ENCODE peak calls at places on chromosomes 13 and 19, in ten cellular contexts. C is H1; G is heart right ventricle; X is CD8-positive, alpha-beta memory T cell; F is GM23338; A is GM23248; N is OCI-LY7; T is A549; M is tibial artery; U is body of pancreas. V is an unnamed sample. For H3K4me1, the result is how much of the 10 kb centered on the place peaks cover.

GRCh38 chr13:43360911-43361605 is 337.7 kb downstream of the DNAJC15 start:
- DNase-seq in G (no peak), X (no peak), A (no peak), U (no peak), C (no peak), F (no peak), T (no peak), M (no peak), N (no peak), V (no peak)

GRCh38 chr19:18128044-18128443 is 24.9 kb upstream of the PIK3R2 start:
- DNase-seq in X (no peak), A (peak), G (no peak), M (no peak), U (no peak), N (no peak), C (no peak), F (no peak), T (no peak), V (no peak)

GRCh38 chr19:5751709-5752108 is 31.3 kb downstream of the CATSPERD start:
- DNase-seq in N (no peak), X (no peak), C (no peak), M (no peak), F (no peak), T (no peak), A (no peak), G (no peak), U (no peak), V (no peak)

GRCh38 chr19:860481-861098 is 1.1 kb downstream of the CFD start:
- DNase-seq in F (peak), G (peak), N (peak), U (peak), M (peak), C (no peak), T (peak), A (peak), X (peak), V (no peak)

GRCh38 chr13:98664047-98664446 is 87.1 kb upstream of the STK24 start:
- DNase-seq in T (no peak), A (peak), N (no peak), X (no peak), G (no peak), M (no peak), U (no peak), F (no peak), C (no peak), V (no peak)

GRCh38 chr19:16112778-16113177 is 1.1 kb downstream of the RAB8A start:
- DNase-seq in U (no peak), F (no peak), N (peak), T (no peak), A (no peak), G (no peak), C (no peak), M (no peak), X (no peak), V (no peak)

GRCh38 chr13:50575138-50575537 is 268.4 kb downstream of the DLEU7 start:
- DNase-seq in F (no peak), C (no peak), T (no peak), X (no peak), N (no peak), M (no peak), A (no peak), U (no peak), G (no peak), V (no peak)

GRCh38 chr13:34523401-34523800 is 418.7 kb upstream of the NBEA start:
- DNase-seq in X (no peak), T (no peak), U (no peak), F (no peak), M (no peak), C (no peak), A (no peak), N (no peak), G (no peak), V (no peak)

GRCh38 chr19:33171916-33172359 is 22.2 kb upstream of the LRP3 start:
- DNase-seq in A (peak), N (no peak), M (no peak), U (no peak), G (no peak), X (no peak), F (no peak), C (no peak), T (peak), V (no peak)

GRCh38 chr13:38417727-38418126 is 68.1 kb downstream of the UFM1 start:
- DNase-seq in U (no peak), C (no peak), X (no peak), N (peak), M (no peak), T (peak), F (peak), A (peak), G (no peak), V (peak)

GRCh38 chr13:36362251-36362650 is 16.1 kb upstream of the SPART start:
- DNase-seq in M (no peak), A (peak), F (no peak), C (no peak), U (no peak), G (no peak), N (no peak), X (no peak), T (peak), V (no peak)

GRCh38 chr19:14476663-14477401 is 1.7 kb upstream of the PTGER1 start:
- DNase-seq in G (no peak), N (peak), X (peak), M (no peak), A (peak), C (no peak), T (peak), F (no peak), U (no peak), V (no peak)

GRCh38 chr19:2321565-2322283 is 6.7 kb downstream of the LSM7 start:
- DNase-seq in C (no peak), X (no peak), M (no peak), U (no peak), F (no peak), T (no peak), G (no peak), N (no peak), A (no peak), V (no peak)

GRCh38 chr19:54021363-54021762 is 29.9 kb downstream of the CACNG6 start:
- DNase-seq in F (no peak), A (no peak), C (no peak), M (no peak), T (no peak), X (no peak), N (no peak), U (no peak), G (no peak), V (no peak)

GRCh38 chr19:792361-792885 is 4.8 kb upstream of the PTBP1 start:
- DNase-seq in F (peak), N (no peak), C (no peak), U (no peak), M (no peak), X (no peak), A (no peak), T (no peak), G (no peak), V (no peak)

GRCh38 chr19:35577918-35578317 is 8.1 kb upstream of the PMIS2 start:
- DNase-seq in T (no peak), A (no peak), X (no peak), M (no peak), F (no peak), U (no peak), C (no peak), G (no peak), N (no peak), V (no peak)

GRCh38 chr13:110331362-110331761 is 24.3 kb downstream of the COL4A2 start:
- DNase-seq in C (no peak), F (no peak), X (no peak), G (no peak), T (no peak), M (peak), U (no peak), N (no peak), A (peak), V (no peak)

GRCh38 chr13:110328509-110328908 is 21.4 kb downstream of the COL4A2 start:
- DNase-seq in X (no peak), G (no peak), F (no peak), N (no peak), A (peak), U (no peak), M (peak), T (no peak), C (no peak), V (no peak)

GRCh38 chr13:110330491-110331001 is 23.5 kb downstream of the COL4A2 start:
- DNase-seq in U (no peak), A (peak), C (no peak), T (no peak), N (no peak), F (no peak), G (no peak), X (no peak), M (peak), V (no peak)

GRCh38 chr13:110329258-110329657 is 22.2 kb downstream of the COL4A2 start:
- DNase-seq in U (no peak), T (no peak), N (no peak), X (no peak), C (no peak), A (no peak), F (no peak), M (peak), G (no peak), V (no peak)

GRCh38 chr13:110329798-110330461 is 22.8 kb downstream of the COL4A2 start:
- DNase-seq in T (no peak), U (no peak), C (no peak), G (no peak), N (no peak), F (no peak), A (peak), M (peak), X (no peak), V (no peak)
- H3K4me1 ChIP-seq in T (under half), U (under half), C (under half), G (half or more), N (under half), F (under half), A (half or more), M (half or more), X (under half), V (under half)

GRCh38 chr13:32048816-32049215 is 17.2 kb downstream of the FRY start:
- DNase-seq in X (no peak), A (peak), C (no peak), G (no peak), U (no peak), T (no peak), F (no peak), M (no peak), N (no peak), V (no peak)

GRCh38 chr13:32047796-32048195 is 16.2 kb downstream of the FRY start:
- DNase-seq in G (no peak), T (no peak), F (no peak), M (no peak), U (no peak), C (no peak), X (no peak), N (no peak), A (no peak), V (no peak)

GRCh38 chr13:32045963-32046785 is 14.6 kb downstream of the FRY start:
- DNase-seq in X (no peak), N (peak), M (no peak), U (peak), G (no peak), C (no peak), A (peak), F (peak), T (no peak), V (no peak)

GRCh38 chr13:32045537-32045936 is 14.0 kb downstream of the FRY start:
- DNase-seq in U (no peak), A (no peak), F (no peak), N (no peak), X (no peak), M (no peak), C (no peak), T (no peak), G (no peak), V (no peak)

GRCh38 chr13:32047088-32047487 is 15.5 kb downstream of the FRY start:
- DNase-seq in C (no peak), F (no peak), N (no peak), U (no peak), X (no peak), M (no peak), A (no peak), G (no peak), T (no peak), V (no peak)
- H3K4me3 ChIP-seq in C (no peak), F (no peak), N (no peak), U (no peak), X (no peak), M (no peak), A (no peak), G (no peak), T (no peak), V (no peak)

GRCh38 chr13:29703421-29703820 is 107.9 kb upstream of the SLC7A1 start:
- DNase-seq in A (no peak), M (no peak), C (no peak), U (no peak), N (no peak), G (no peak), X (no peak), F (no peak), T (no peak), V (no peak)
- H3K27ac ChIP-seq in A (peak), M (no peak), C (no peak), U (no peak), N (no peak), G (no peak), X (no peak), F (no peak), T (no peak), V (no peak)

DNA sequence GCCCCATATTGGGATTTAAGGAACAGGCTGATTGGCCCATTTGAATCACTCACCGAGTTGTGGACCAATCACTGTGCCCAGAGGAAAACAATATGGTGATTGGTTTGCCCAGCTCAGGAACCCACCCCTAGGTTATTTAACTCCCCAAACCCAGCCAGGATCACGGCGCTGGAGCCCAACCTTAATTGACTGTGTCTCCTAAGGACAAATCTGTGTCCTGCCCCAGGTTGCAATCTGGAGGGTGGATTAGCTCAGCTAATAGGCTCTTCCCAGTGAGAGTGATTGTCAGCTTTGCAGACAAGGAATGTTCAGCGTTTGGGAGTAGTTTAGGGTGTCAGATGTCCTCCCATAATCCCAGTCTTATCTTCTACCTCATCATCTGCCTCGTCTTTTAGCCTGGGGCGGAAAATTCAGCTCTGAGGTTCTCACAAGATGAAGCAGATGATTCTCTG is 3.5 kb upstream of the ZNF358 start:
- DNase-seq in X (no peak), A (no peak), F (peak), C (no peak), G (no peak), N (no peak), M (no peak), U (no peak), T (peak), V (no peak)
- H3K4me1 ChIP-seq in X (under half), A (under half), F (under half), C (under half), G (under half), N (under half), M (under half), U (under half), T (under half), V (under half)

GRCh38 chr13:26047040-26047439 is 4.8 kb downstream of the SHISA2 start:
- DNase-seq in C (no peak), A (no peak), X (no peak), G (no peak), U (no peak), T (no peak), M (no peak), N (no peak), F (no peak), V (no peak)
- H3K4me3 ChIP-seq in C (no peak), A (no peak), X (no peak), G (no peak), U (no peak), T (no peak), M (no peak), N (no peak), F (no peak), V (no peak)

V was measured in iPS DF 6.9.